ENCODE peak calls at places on chromosome 10, in five cellular contexts. S, E, K, U and F are unnamed samples.

GRCh38 chr10:132600416-132600815 is 62.8 kb downstream of the INPP5A start:
- DNase-seq in E (no peak), S (no peak), K (no peak), U (no peak), F (no peak)

GRCh38 chr10:49837685-49838084 is 75.6 kb upstream of the OGDHL start:
- DNase-seq in E (no peak), K (no peak), U (no peak), S (no peak), F (no peak)

GRCh38 chr10:6035926-6036575 is 26.1 kb downstream of the IL2RA start:
- DNase-seq in K (no peak), E (no peak), U (peak), S (no peak), F (no peak)

GRCh38 chr10:103273026-103273425 is 3.9 kb upstream of the INA start:
- DNase-seq in S (peak), U (peak), K (no peak), E (no peak), F (no peak)

GRCh38 chr10:103480521-103480920 is 1.5 kb upstream of the CALHM3 start:
- DNase-seq in U (no peak), K (no peak), S (peak), E (no peak), F (no peak)

GRCh38 chr10:77456414-77456813 is 181.2 kb downstream of the KCNMA1 start:
- DNase-seq in E (no peak), S (no peak), K (no peak), U (no peak), F (no peak)

GRCh38 chr10:103192089-103192450 is 1.0 kb downstream of the NT5C2 start:
- DNase-seq in K (no peak), E (no peak), S (no peak), U (no peak), F (no peak)

GRCh38 chr10:24721254-24722106 is 2.2 kb downstream of the ARHGAP21 start:
- DNase-seq in S (no peak), E (peak), U (peak), K (peak), F (no peak)

GRCh38 chr10:61992683-61993629 is 91.5 kb downstream of the ARID5B start:
- DNase-seq in S (peak), E (peak), U (no peak), K (no peak), F (peak)

GRCh38 chr10:78700413-78700812 is 368.4 kb upstream of the ZMIZ1 start:
- DNase-seq in U (peak), S (peak), E (peak), K (peak), F (no peak)

GRCh38 chr10:98361131-98361633 is 53.8 kb downstream of the PYROXD2 start:
- DNase-seq in S (peak), U (peak), E (peak), K (no peak), F (no peak)

GRCh38 chr10:79320785-79321493 is 26.3 kb upstream of the PPIF start:
- DNase-seq in U (no peak), K (no peak), E (no peak), S (peak), F (no peak)

GRCh38 chr10:93065675-93066543 is 5.3 kb downstream of the CYP26C1 start:
- DNase-seq in E (peak), U (peak), K (no peak), S (no peak), F (peak)

GRCh38 chr10:30781571-30782542 is 152.3 kb upstream of the LYZL2 start:
- DNase-seq in K (no peak), E (no peak), S (no peak), U (peak), F (no peak)

GRCh38 chr10:132464256-132465192 is 67.5 kb downstream of the PWWP2B start:
- DNase-seq in K (no peak), U (peak), E (peak), S (peak), F (no peak)

GRCh38 chr10:3008518-3009195 is 58.7 kb upstream of the PFKP start:
- DNase-seq in K (no peak), E (no peak), S (no peak), U (peak), F (no peak)

GRCh38 chr10:18659784-18660561 is 742 bp downstream of the ARL5B start:
- DNase-seq in E (no peak), K (no peak), U (peak), S (peak), F (peak)

GRCh38 chr10:86261933-86262665 is 104.5 kb downstream of the GRID1 start:
- DNase-seq in S (no peak), U (peak), K (peak), E (no peak), F (peak)

GRCh38 chr10:91287276-91287675 is 66.8 kb downstream of the PCGF5 start:
- DNase-seq in K (no peak), S (no peak), U (no peak), E (no peak), F (no peak)

GRCh38 chr10:5814110-5815107 is 1.2 kb upstream of the GDI2 start:
- DNase-seq in E (no peak), S (peak), K (no peak), U (no peak), F (no peak)

GRCh38 chr10:103491729-103492364 is 1.7 kb upstream of the NEURL1 start:
- DNase-seq in E (no peak), S (peak), U (peak), K (no peak), F (no peak)

GRCh38 chr10:71513896-71514295 is 117.2 kb downstream of the CDH23 start:
- DNase-seq in S (no peak), E (no peak), K (no peak), U (no peak), F (no peak)

GRCh38 chr10:110420401-110421193 is 77.1 kb upstream of the DUSP5 start:
- DNase-seq in E (no peak), U (no peak), K (no peak), S (peak), F (no peak)

GRCh38 chr10:52879181-52879607 is 106.6 kb upstream of the MBL2 start:
- DNase-seq in K (no peak), U (no peak), E (no peak), S (no peak), F (no peak)

GRCh38 chr10:14093735-14094484 is 236.8 kb downstream of the FRMD4A start:
- DNase-seq in S (peak), U (peak), K (peak), E (no peak), F (peak)
- TF ChIP-seq CTCF in S (peak), U (peak), K (peak), E (peak), F (no peak)

DNA sequence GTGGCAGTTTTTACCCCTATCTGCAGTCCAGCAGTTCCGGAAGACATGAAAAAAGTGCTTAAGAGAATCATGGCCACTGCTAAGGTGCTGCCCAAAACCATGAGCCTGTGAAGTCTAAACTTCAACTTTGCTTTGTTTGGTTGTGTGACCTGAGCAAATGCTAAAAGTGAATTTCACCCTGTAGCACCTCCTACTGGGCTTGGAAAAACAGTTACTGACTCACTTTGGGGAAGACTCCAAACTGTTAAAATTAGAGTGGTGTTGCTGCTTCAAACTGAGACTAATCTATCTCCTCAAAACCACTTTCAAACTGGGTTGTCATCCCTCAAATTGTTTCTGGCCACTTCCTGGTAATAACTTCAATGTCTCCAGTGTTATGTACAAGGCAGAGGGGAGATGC is 21.3 kb downstream of the MKX start:
- DNase-seq in E (no peak), S (no peak), K (no peak), U (peak), F (no peak)
- TF ChIP-seq CTCF in E (no peak), S (no peak), K (no peak), U (peak), F (no peak)

DNA sequence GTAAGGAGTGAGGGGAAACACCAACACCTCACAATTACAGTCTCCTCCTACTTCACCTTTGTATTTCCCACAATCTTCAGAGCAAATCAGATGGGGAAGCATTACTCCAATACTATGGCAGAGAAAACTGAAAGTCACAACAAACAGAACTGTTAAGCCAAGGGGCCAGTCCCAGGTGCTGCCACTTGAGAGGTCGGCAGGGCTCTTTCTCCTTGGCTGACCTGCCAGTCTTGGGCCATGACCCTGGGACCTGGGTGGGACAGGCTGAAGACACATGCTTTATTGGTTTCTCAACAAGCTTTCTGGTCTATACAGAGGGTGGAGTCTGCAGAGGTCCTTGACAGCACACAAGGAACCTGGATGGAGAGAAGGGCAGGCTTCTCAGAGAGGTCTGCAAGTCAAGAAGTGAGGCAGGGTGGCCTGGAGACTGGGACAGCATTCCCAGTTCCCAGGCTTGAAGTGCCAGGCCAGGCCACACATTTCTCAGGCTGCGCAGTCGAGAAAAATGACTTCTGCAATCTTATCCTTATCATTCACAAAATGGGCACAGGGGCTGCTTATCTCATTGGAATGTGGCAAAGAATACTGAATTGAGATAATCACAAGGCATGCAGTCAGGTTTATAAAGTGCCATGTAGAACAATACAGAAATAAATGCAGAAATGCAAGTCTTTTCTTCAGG is 301.0 kb downstream of the CXCL12 start:
- DNase-seq in K (no peak), S (no peak), E (no peak), U (no peak), F (no peak)
- TF ChIP-seq CTCF in K (no peak), S (no peak), E (no peak), U (no peak), F (no peak)

GRCh38 chr10:74733612-74734011 is 92.8 kb upstream of the KAT6B start:
- DNase-seq in K (no peak), E (no peak), S (no peak), U (no peak), F (no peak)

GRCh38 chr10:74738543-74738942 is 87.9 kb upstream of the KAT6B start:
- DNase-seq in K (no peak), S (no peak), U (no peak), E (no peak), F (no peak)

GRCh38 chr10:74738985-74739567 is 87.3 kb upstream of the KAT6B start:
- DNase-seq in E (no peak), U (peak), K (peak), S (peak), F (peak)

GRCh38 chr10:74736029-74736428 is 90.4 kb upstream of the KAT6B start:
- DNase-seq in U (no peak), K (no peak), E (no peak), S (no peak), F (no peak)

DNA sequence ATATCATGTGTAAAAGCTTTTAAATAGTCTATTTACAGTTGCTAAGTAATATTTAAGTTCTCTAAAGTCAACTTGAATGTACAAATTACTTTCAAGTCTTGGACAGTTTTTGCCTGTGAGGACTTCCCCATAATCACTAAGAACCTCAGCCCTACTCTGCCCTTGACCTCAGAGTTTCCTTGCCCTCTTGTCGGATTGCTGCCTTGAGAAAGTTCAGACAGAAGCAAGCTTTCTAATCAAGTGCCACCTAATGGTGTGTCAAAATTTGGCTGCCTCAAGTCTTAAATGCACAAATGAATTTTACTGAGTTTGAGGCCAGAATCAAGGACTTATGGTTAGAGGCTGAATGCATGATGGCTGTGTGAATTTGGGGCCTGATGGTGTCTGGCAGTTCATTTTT is 88.3 kb upstream of the KAT6B start:
- DNase-seq in S (peak), U (no peak), E (no peak), K (no peak), F (no peak)
- TF ChIP-seq CTCF in S (no peak), U (no peak), E (no peak), K (no peak), F (no peak)

GRCh38 chr10:58734116-58734515 is 221.4 kb downstream of the BICC1 start:
- DNase-seq in K (no peak), E (no peak), S (peak), U (no peak), F (no peak)
- TF ChIP-seq CTCF in K (no peak), E (no peak), S (no peak), U (no peak), F (no peak)